ENCODE peak calls at places on chromosomes 7 and 10, in ten cellular contexts. N, F, R, J, B, M, C, S, O and E are unnamed samples.
A peak's percentile ranks its signal among the peaks of the same experiment; 100 is the strongest.

GRCh38 chr7:157438121-157439025 is 101.6 kb downstream of the DNAJB6 start:
- DNase-seq in N (no peak), F (no peak), R (no peak), J (no peak), B (no peak), M (no peak), C (no peak), S (no peak), O (no peak), E (no peak)

GRCh38 chr10:126088144-126088543 is 191.8 kb downstream of the FANK1 start:
- DNase-seq in N (no peak), F (no peak), R (no peak), J (no peak), B (no peak), M (peak; percentile 9), C (no peak), S (no peak), O (no peak), E (peak; percentile 78)

GRCh38 chr7:45938626-45939302 is 17.7 kb upstream of the IGFBP3 start:
- DNase-seq in N (no peak), F (no peak), R (no peak), J (no peak), B (no peak), M (no peak), C (no peak), S (no peak), O (no peak), E (no peak)

GRCh38 chr7:139044813-139045794 is 9.3 kb upstream of the ZC3HAV1L start:
- DNase-seq in N (no peak), F (no peak), R (no peak), J (no peak), B (no peak), M (no peak), C (no peak), S (no peak), O (no peak), E (no peak)

GRCh38 chr7:141441837-141442627 is 109.2 kb upstream of the AGK start:
- DNase-seq in N (no peak), F (no peak), R (no peak), J (no peak), B (no peak), M (no peak), C (no peak), S (no peak), O (no peak), E (no peak)

GRCh38 chr7:7795736-7796135 is 77.3 kb upstream of the RPA3 start:
- DNase-seq in N (no peak), F (no peak), R (no peak), J (peak; percentile 55), B (no peak), M (no peak), C (no peak), S (no peak), O (no peak), E (peak; percentile 78)

GRCh38 chr10:123573236-123574147 is 92.7 kb upstream of the GPR26 start:
- DNase-seq in N (no peak), F (peak; percentile 53), R (no peak), J (peak; percentile 6), B (no peak), M (no peak), C (no peak), S (peak; percentile 21), O (peak; percentile 25), E (peak; percentile 7)

GRCh38 chr7:1611708-1612241 is 41.9 kb upstream of the PSMG3 start:
- DNase-seq in N (no peak), F (no peak), R (peak; percentile 92), J (peak; percentile 90), B (no peak), M (no peak), C (peak; percentile 10), S (no peak), O (no peak), E (peak; percentile 61)

GRCh38 chr10:46294641-46295230 is 7.9 kb downstream of the ANTXRL start:
- DNase-seq in N (no peak), F (no peak), R (no peak), J (no peak), B (no peak), M (no peak), C (no peak), S (no peak), O (no peak), E (no peak)

GRCh38 chr7:150950496-150951180 is 27.5 kb downstream of the KCNH2 start:
- DNase-seq in N (no peak), F (no peak), R (no peak), J (no peak), B (no peak), M (no peak), C (no peak), S (no peak), O (no peak), E (no peak)

GRCh38 chr7:132784406-132784805 is 208.1 kb upstream of the PLXNA4 start:
- DNase-seq in N (no peak), F (no peak), R (no peak), J (no peak), B (no peak), M (no peak), C (no peak), S (no peak), O (no peak), E (no peak)

GRCh38 chr7:38120076-38120475 is 58.0 kb upstream of the STARD3NL start:
- DNase-seq in N (no peak), F (no peak), R (no peak), J (no peak), B (no peak), M (no peak), C (no peak), S (no peak), O (no peak), E (no peak)

GRCh38 chr10:71854031-71854430 is 3.0 kb upstream of the PSAP start:
- DNase-seq in N (no peak), F (no peak), R (no peak), J (peak; percentile 83), B (no peak), M (no peak), C (no peak), S (no peak), O (no peak), E (peak; percentile 57)

GRCh38 chr10:70578371-70578947 is 24.1 kb downstream of the PRF1 start:
- DNase-seq in N (peak; percentile 53), F (peak; percentile 69), R (no peak), J (peak; percentile 85), B (no peak), M (no peak), C (peak; percentile 45), S (no peak), O (no peak), E (peak; percentile 87)

GRCh38 chr7:78924581-78924980 is 528.9 kb downstream of the MAGI2 start:
- DNase-seq in N (no peak), F (no peak), R (no peak), J (peak; percentile 45), B (no peak), M (peak; percentile 12), C (no peak), S (no peak), O (no peak), E (peak; percentile 38)

GRCh38 chr7:151699147-151699546 is 177.8 kb downstream of the PRKAG2 start:
- DNase-seq in N (no peak), F (no peak), R (no peak), J (peak; percentile 70), B (no peak), M (no peak), C (peak; percentile 93), S (no peak), O (no peak), E (peak; percentile 99)

GRCh38 chr10:65032867-65033769 is 1511.9 kb downstream of the REEP3 start:
- DNase-seq in N (no peak), F (no peak), R (no peak), J (no peak), B (no peak), M (no peak), C (no peak), S (no peak), O (no peak), E (no peak)